ENCODE peak calls at places on chromosomes 11 and 22, in eight cellular contexts. One of them, this sample, is unnamed.

GRCh38 chr11:95135155-95135554 is 45.5 kb downstream of the ENDOD1 start:
- DNase-seq in neural crest cell: no peak
- DNase-seq in T1000: no peak
- DNase-seq in activated CD8-positive, alpha-beta memory T cell treated with anti-CD3 and anti-CD28 coated beads, Interleukin-2, amount 50 U/mL, for 48 hours: no peak
- DNase-seq in EH: peak; percentile 31
- DNase-seq in caudate nucleus: no peak
- DNase-seq in ureter: no peak
- DNase-seq in CD4-positive, alpha-beta T cell: no peak
- DNase-seq in this sample: no peak

GRCh38 chr11:17786824-17787525 is 52.4 kb downstream of the KCNC1 start:
- DNase-seq in EH: peak; percentile 78
- DNase-seq in caudate nucleus: no peak
- DNase-seq in CD4-positive, alpha-beta T cell: no peak
- DNase-seq in T1000: no peak
- DNase-seq in neural crest cell: no peak
- DNase-seq in ureter: no peak
- DNase-seq in activated CD8-positive, alpha-beta memory T cell treated with anti-CD3 and anti-CD28 coated beads, Interleukin-2, amount 50 U/mL, for 48 hours: no peak
- DNase-seq in this sample: no peak

GRCh38 chr11:27211370-27212127 is 151.5 kb downstream of the CCDC34 start:
- DNase-seq in activated CD8-positive, alpha-beta memory T cell treated with anti-CD3 and anti-CD28 coated beads, Interleukin-2, amount 50 U/mL, for 48 hours: no peak
- DNase-seq in caudate nucleus: no peak
- DNase-seq in T1000: no peak
- DNase-seq in EH: peak; percentile 29
- DNase-seq in ureter: no peak
- DNase-seq in neural crest cell: peak; percentile 18
- DNase-seq in CD4-positive, alpha-beta T cell: no peak
- DNase-seq in this sample: no peak

GRCh38 chr11:47215366-47215925 is 672 bp downstream of the DDB2 start:
- DNase-seq in T1000: no peak
- DNase-seq in EH: no peak
- DNase-seq in neural crest cell: no peak
- DNase-seq in CD4-positive, alpha-beta T cell: no peak
- DNase-seq in ureter: no peak
- DNase-seq in activated CD8-positive, alpha-beta memory T cell treated with anti-CD3 and anti-CD28 coated beads, Interleukin-2, amount 50 U/mL, for 48 hours: no peak
- DNase-seq in caudate nucleus: no peak
- DNase-seq in this sample: no peak

GRCh38 chr11:19984048-19984742 is 176.1 kb downstream of the DBX1 start:
- DNase-seq in T1000: no peak
- DNase-seq in CD4-positive, alpha-beta T cell: no peak
- DNase-seq in neural crest cell: no peak
- DNase-seq in EH: no peak
- DNase-seq in ureter: no peak
- DNase-seq in activated CD8-positive, alpha-beta memory T cell treated with anti-CD3 and anti-CD28 coated beads, Interleukin-2, amount 50 U/mL, for 48 hours: no peak
- DNase-seq in caudate nucleus: no peak
- DNase-seq in this sample: no peak

GRCh38 chr11:120793150-120793549 is 230.8 kb upstream of the TBCEL start:
- DNase-seq in ureter: no peak
- DNase-seq in T1000: no peak
- DNase-seq in neural crest cell: no peak
- DNase-seq in activated CD8-positive, alpha-beta memory T cell treated with anti-CD3 and anti-CD28 coated beads, Interleukin-2, amount 50 U/mL, for 48 hours: no peak
- DNase-seq in EH: no peak
- DNase-seq in caudate nucleus: no peak
- DNase-seq in CD4-positive, alpha-beta T cell: no peak
- DNase-seq in this sample: no peak

GRCh38 chr22:47012589-47013365 is 250.3 kb downstream of the TBC1D22A start:
- DNase-seq in activated CD8-positive, alpha-beta memory T cell treated with anti-CD3 and anti-CD28 coated beads, Interleukin-2, amount 50 U/mL, for 48 hours: no peak
- DNase-seq in T1000: no peak
- DNase-seq in ureter: no peak
- DNase-seq in CD4-positive, alpha-beta T cell: no peak
- DNase-seq in caudate nucleus: no peak
- DNase-seq in neural crest cell: no peak
- DNase-seq in EH: peak; percentile 80
- DNase-seq in this sample: no peak

GRCh38 chr22:18082467-18082866 is 4.7 kb downstream of the PEX26 start:
- DNase-seq in neural crest cell: no peak
- DNase-seq in activated CD8-positive, alpha-beta memory T cell treated with anti-CD3 and anti-CD28 coated beads, Interleukin-2, amount 50 U/mL, for 48 hours: no peak
- DNase-seq in T1000: no peak
- DNase-seq in ureter: no peak
- DNase-seq in EH: no peak
- DNase-seq in CD4-positive, alpha-beta T cell: no peak
- DNase-seq in caudate nucleus: no peak
- DNase-seq in this sample: no peak

GRCh38 chr22:44944891-44945600 is 64.8 kb downstream of the PHF21B start:
- DNase-seq in caudate nucleus: no peak
- DNase-seq in ureter: no peak
- DNase-seq in EH: no peak
- DNase-seq in activated CD8-positive, alpha-beta memory T cell treated with anti-CD3 and anti-CD28 coated beads, Interleukin-2, amount 50 U/mL, for 48 hours: no peak
- DNase-seq in CD4-positive, alpha-beta T cell: no peak
- DNase-seq in neural crest cell: no peak
- DNase-seq in T1000: no peak
- DNase-seq in this sample: no peak

GRCh38 chr11:127939000-127939399 is 648.4 kb downstream of the ETS1 start:
- DNase-seq in CD4-positive, alpha-beta T cell: no peak
- DNase-seq in neural crest cell: no peak
- DNase-seq in activated CD8-positive, alpha-beta memory T cell treated with anti-CD3 and anti-CD28 coated beads, Interleukin-2, amount 50 U/mL, for 48 hours: no peak
- DNase-seq in T1000: no peak
- DNase-seq in EH: no peak
- DNase-seq in ureter: no peak
- DNase-seq in caudate nucleus: no peak
- DNase-seq in this sample: no peak

GRCh38 chr11:83007909-83008580 is 63.7 kb downstream of the RAB30 start:
- DNase-seq in neural crest cell: peak; percentile 22
- DNase-seq in ureter: peak; percentile 52
- DNase-seq in activated CD8-positive, alpha-beta memory T cell treated with anti-CD3 and anti-CD28 coated beads, Interleukin-2, amount 50 U/mL, for 48 hours: no peak
- DNase-seq in caudate nucleus: peak; percentile 29
- DNase-seq in CD4-positive, alpha-beta T cell: no peak
- DNase-seq in EH: no peak
- DNase-seq in T1000: no peak
- DNase-seq in this sample: no peak

GRCh38 chr11:86176165-86176884 is 68.2 kb upstream of the EED start:
- DNase-seq in neural crest cell: no peak
- DNase-seq in T1000: no peak
- DNase-seq in ureter: no peak
- DNase-seq in activated CD8-positive, alpha-beta memory T cell treated with anti-CD3 and anti-CD28 coated beads, Interleukin-2, amount 50 U/mL, for 48 hours: peak; percentile 74
- DNase-seq in CD4-positive, alpha-beta T cell: no peak
- DNase-seq in caudate nucleus: no peak
- DNase-seq in EH: peak; percentile 61
- DNase-seq in this sample: no peak

GRCh38 chr11:91421586-91421985 is 803.0 kb upstream of the FAT3 start:
- DNase-seq in caudate nucleus: no peak
- DNase-seq in ureter: no peak
- DNase-seq in activated CD8-positive, alpha-beta memory T cell treated with anti-CD3 and anti-CD28 coated beads, Interleukin-2, amount 50 U/mL, for 48 hours: no peak
- DNase-seq in EH: no peak
- DNase-seq in neural crest cell: no peak
- DNase-seq in T1000: no peak
- DNase-seq in CD4-positive, alpha-beta T cell: no peak
- DNase-seq in this sample: no peak

This sample was measured in ascending aorta.